ENCODE peak calls at places on chromosome 11, in five cellular contexts. F is IMR-90, Z is AG04450, Y is Peyer's patch, A is lung. D is an unnamed sample.

GRCh38 chr11:86523738-86524602 is 148.4 kb downstream of the ME3 start:
- DNase-seq in F (peak; percentile 99), Z (peak; percentile 92), Y (no peak), A (no peak), D (peak; percentile 87)

GRCh38 chr11:47669856-47670255 is 27.5 kb upstream of the MTCH2 start:
- DNase-seq in F (no peak), Z (no peak), Y (no peak), A (no peak), D (no peak)

GRCh38 chr11:76410771-76411423 is 29.8 kb downstream of the GVQW3 start:
- DNase-seq in F (no peak), Z (no peak), Y (no peak), A (no peak), D (no peak)

GRCh38 chr11:45089251-45089650 is 57.2 kb upstream of the PRDM11 start:
- DNase-seq in F (peak; percentile 93), Z (peak; percentile 68), Y (no peak), A (peak; percentile 71), D (no peak)

GRCh38 chr11:47437746-47438418 is 11.1 kb downstream of the RAPSN start:
- DNase-seq in F (no peak), Z (no peak), Y (no peak), A (no peak), D (no peak)

GRCh38 chr11:92894197-92894596 is 75.3 kb upstream of the MTNR1B start:
- DNase-seq in F (no peak), Z (no peak), Y (no peak), A (no peak), D (no peak)

GRCh38 chr11:32550207-32550606 is 33.4 kb upstream of the EIF3M start:
- DNase-seq in F (no peak), Z (no peak), Y (no peak), A (no peak), D (no peak)

GRCh38 chr11:119691701-119692546 is 37.1 kb downstream of the NECTIN1 start:
- DNase-seq in F (no peak), Z (no peak), Y (no peak), A (no peak), D (no peak)

GRCh38 chr11:106121570-106122320 is 44.3 kb downstream of the AASDHPPT start:
- DNase-seq in F (no peak), Z (no peak), Y (no peak), A (no peak), D (no peak)

GRCh38 chr11:126637800-126638175 is 282.3 kb downstream of the ST3GAL4 start:
- DNase-seq in F (peak; percentile 94), Z (peak; percentile 81), Y (no peak), A (no peak), D (no peak)

GRCh38 chr11:57812634-57813033 is 51.0 kb downstream of the CTNND1 start:
- DNase-seq in F (no peak), Z (no peak), Y (no peak), A (no peak), D (no peak)

GRCh38 chr11:58898106-58898505 is 41.2 kb upstream of the GLYATL1 start:
- DNase-seq in F (no peak), Z (no peak), Y (no peak), A (no peak), D (no peak)

GRCh38 chr11:102523887-102524286 is 6.7 kb downstream of the MMP7 start:
- DNase-seq in F (no peak), Z (no peak), Y (no peak), A (no peak), D (no peak)

GRCh38 chr11:60498853-60499252 is 6.3 kb downstream of the MS4A12 start:
- DNase-seq in F (no peak), Z (no peak), Y (no peak), A (no peak), D (no peak)

GRCh38 chr11:77322926-77323590 is 21.6 kb upstream of the GDPD4 start:
- DNase-seq in F (peak; percentile 57), Z (no peak), Y (no peak), A (no peak), D (peak; percentile 55)

GRCh38 chr11:47616726-47617416 is 22.7 kb upstream of the C1QTNF4 start:
- DNase-seq in F (peak; percentile 85), Z (peak; percentile 69), Y (no peak), A (peak; percentile 35), D (no peak)

GRCh38 chr11:5013012-5013411 is 18.4 kb downstream of the OR51L1 start:
- DNase-seq in F (no peak), Z (no peak), Y (no peak), A (no peak), D (no peak)

GRCh38 chr11:65212226-65212801 is 30.6 kb downstream of the CAPN1 start:
- DNase-seq in F (no peak), Z (no peak), Y (no peak), A (no peak), D (no peak)

GRCh38 chr11:92735039-92735438 is 234.4 kb upstream of the MTNR1B start:
- DNase-seq in F (no peak), Z (no peak), Y (no peak), A (no peak), D (no peak)

GRCh38 chr11:95799531-95799930 is 9.2 kb downstream of the CEP57 start:
- DNase-seq in F (no peak), Z (no peak), Y (no peak), A (no peak), D (no peak)

GRCh38 chr11:107844041-107844440 is 14.5 kb downstream of the SLC35F2 start:
- DNase-seq in F (peak; percentile 52), Z (no peak), Y (no peak), A (no peak), D (no peak)

GRCh38 chr11:119586181-119586580 is 142.8 kb downstream of the NECTIN1 start:
- DNase-seq in F (no peak), Z (no peak), Y (no peak), A (no peak), D (no peak)

GRCh38 chr11:106787454-106787853 is 230.8 kb downstream of the GUCY1A2 start:
- DNase-seq in F (no peak), Z (no peak), Y (no peak), A (no peak), D (no peak)

GRCh38 chr11:88169881-88170280 is 5.4 kb downstream of the RAB38 start:
- DNase-seq in F (no peak), Z (no peak), Y (no peak), A (no peak), D (no peak)

GRCh38 chr11:3906166-3906565 is 50.7 kb downstream of the STIM1 start:
- DNase-seq in F (no peak), Z (no peak), Y (no peak), A (no peak), D (no peak)

GRCh38 chr11:70278994-70279393 is 8.5 kb downstream of the PPFIA1 start:
- DNase-seq in F (no peak), Z (no peak), Y (no peak), A (no peak), D (no peak)

GRCh38 chr11:27882066-27882697 is 181.9 kb upstream of the BDNF start:
- DNase-seq in F (peak; percentile 28), Z (no peak), Y (no peak), A (no peak), D (no peak)

GRCh38 chr11:128052912-128053641 is 534.3 kb downstream of the ETS1 start:
- DNase-seq in F (peak; percentile 77), Z (no peak), Y (no peak), A (no peak), D (no peak)

GRCh38 chr11:122721964-122722266 is 66.4 kb downstream of the UBASH3B start:
- DNase-seq in F (peak; percentile 94), Z (peak; percentile 64), Y (no peak), A (no peak), D (no peak)

GRCh38 chr11:31240340-31240904 is 129.1 kb downstream of the DCDC1 start:
- DNase-seq in F (peak; percentile 33), Z (peak; percentile 1), Y (no peak), A (no peak), D (no peak)

GRCh38 chr11:86916330-86916729 is 38.9 kb downstream of the FZD4 start:
- DNase-seq in F (peak; percentile 76), Z (no peak), Y (no peak), A (no peak), D (no peak)

GRCh38 chr11:8055111-8055835 is 25.7 kb upstream of the TUB start:
- DNase-seq in F (no peak), Z (no peak), Y (no peak), A (no peak), D (no peak)
- TF ChIP-seq CTCF in F (peak; percentile 11), Z (peak; percentile 31), Y (no peak), A (no peak), D (peak; percentile 5)

GRCh38 chr11:66846671-66847091 is 3.4 kb downstream of the RCE1 start:
- DNase-seq in F (no peak), Z (no peak), Y (no peak), A (no peak), D (no peak)
- H3K4me3 ChIP-seq in F (no peak overlapping the region), Z (no peak overlapping the region), Y (no peak overlapping the region), A (no peak overlapping the region), D (no peak overlapping the region)

GRCh38 chr11:1456596-1457325 is 29.8 kb downstream of the MOB2 start:
- DNase-seq in F (no peak), Z (no peak), Y (no peak), A (no peak), D (no peak)

GRCh38 chr11:1455032-1455762 is 31.4 kb downstream of the MOB2 start:
- DNase-seq in F (no peak), Z (no peak), Y (no peak), A (no peak), D (no peak)

GRCh38 chr11:1455763-1456060 is 30.9 kb downstream of the MOB2 start:
- DNase-seq in F (no peak), Z (no peak), Y (no peak), A (no peak), D (no peak)

GRCh38 chr11:1457326-1457680 is 29.3 kb downstream of the MOB2 start:
- DNase-seq in F (no peak), Z (no peak), Y (no peak), A (no peak), D (no peak)

GRCh38 chr11:1456166-1456565 is 30.4 kb downstream of the MOB2 start:
- DNase-seq in F (no peak), Z (no peak), Y (no peak), A (no peak), D (no peak)
- TF ChIP-seq CTCF in F (no peak), Z (no peak), Y (no peak), A (no peak), D (no peak)

GRCh38 chr11:10318527-10318802 is 13.6 kb downstream of the ADM start:
- DNase-seq in F (no peak), Z (no peak), Y (peak; percentile 68), A (no peak), D (no peak)

GRCh38 chr11:10319691-10320090 is 14.8 kb downstream of the ADM start:
- DNase-seq in F (no peak), Z (no peak), Y (no peak), A (no peak), D (no peak)

GRCh38 chr11:10315083-10315482 is 10.2 kb downstream of the ADM start:
- DNase-seq in F (no peak), Z (no peak), Y (no peak), A (no peak), D (no peak)

GRCh38 chr11:10317776-10318526 is 13.1 kb downstream of the ADM start:
- DNase-seq in F (no peak), Z (no peak), Y (no peak), A (no peak), D (no peak)

GRCh38 chr11:10317281-10317755 is 12.4 kb downstream of the ADM start:
- DNase-seq in F (peak; percentile 14), Z (no peak), Y (no peak), A (no peak), D (no peak)
- H3K4me3 ChIP-seq in F (no peak overlapping the region), Z (no peak overlapping the region), Y (no peak overlapping the region), A (no peak overlapping the region), D (no peak overlapping the region)

D was measured in epithelial cell of proximal tubule.